ENCODE peak calls at places on chromosomes 11 and 22, in nine cellular contexts. J is testis; A is mesendoderm; S is body of pancreas; Q is tibial nerve; L is colonic mucosa; E is mammary epithelial cell; G is CD8-positive, alpha-beta memory T cell; I is psoas muscle. X is an unnamed sample.

GRCh38 chr22:20393705-20394476 is at the start of gene ZNF74:
- DNase-seq in J (peak), A (peak), S (peak), Q (peak), L (peak), E (peak), G (peak), I (peak), X (peak)

GRCh38 chr11:102760355-102761035 is 19.9 kb downstream of the MMP10 start:
- DNase-seq in J (no peak), A (peak), S (no peak), Q (no peak), L (no peak), E (peak), G (no peak), I (no peak), X (no peak)

GRCh38 chr22:30033137-30033536 is 47.1 kb upstream of the HORMAD2 start:
- DNase-seq in J (no peak), A (no peak), S (no peak), Q (no peak), L (no peak), E (no peak), G (no peak), I (no peak), X (no peak)

GRCh38 chr11:3894128-3894731 is 38.8 kb downstream of the STIM1 start:
- DNase-seq in J (no peak), A (no peak), S (no peak), Q (no peak), L (no peak), E (no peak), G (no peak), I (peak), X (no peak)

GRCh38 chr11:47572715-47573255 is 6.0 kb downstream of the KBTBD4 start:
- DNase-seq in J (no peak), A (no peak), S (no peak), Q (no peak), L (no peak), E (no peak), G (no peak), I (peak), X (no peak)

GRCh38 chr22:26552466-26552865 is 37.5 kb downstream of the TPST2 start:
- DNase-seq in J (no peak), A (no peak), S (no peak), Q (no peak), L (no peak), E (no peak), G (no peak), I (no peak), X (no peak)

GRCh38 chr11:127345819-127346459 is 345.4 kb upstream of the KIRREL3 start:
- DNase-seq in J (peak), A (peak), S (peak), Q (no peak), L (no peak), E (peak), G (no peak), I (no peak), X (peak)

GRCh38 chr11:130131957-130132850 is 27.4 kb upstream of the ST14 start:
- DNase-seq in J (peak), A (peak), S (peak), Q (no peak), L (peak), E (peak), G (peak), I (no peak), X (no peak)

GRCh38 chr11:118618115-118618990 is 10.9 kb downstream of the PHLDB1 start:
- DNase-seq in J (peak), A (no peak), S (no peak), Q (peak), L (peak), E (peak), G (no peak), I (peak), X (peak)

GRCh38 chr11:104164028-104164520 is at the start of gene PDGFD:
- DNase-seq in J (peak), A (peak), S (peak), Q (peak), L (peak), E (peak), G (peak), I (peak), X (no peak)

GRCh38 chr11:69101100-69101791 is 52.5 kb downstream of the TPCN2 start:
- DNase-seq in J (peak), A (peak), S (peak), Q (peak), L (peak), E (peak), G (peak), I (peak), X (peak)

GRCh38 chr11:62217191-62217748 is 8.8 kb downstream of the SCGB2A1 start:
- DNase-seq in J (no peak), A (peak), S (no peak), Q (no peak), L (no peak), E (no peak), G (no peak), I (no peak), X (no peak)

GRCh38 chr11:110409174-110409573 is 20.6 kb upstream of the FDX1 start:
- DNase-seq in J (no peak), A (no peak), S (no peak), Q (no peak), L (no peak), E (peak), G (no peak), I (no peak), X (no peak)

GRCh38 chr22:45923812-45924211 is 53.1 kb downstream of the WNT7B start:
- DNase-seq in J (no peak), A (no peak), S (peak), Q (no peak), L (no peak), E (no peak), G (no peak), I (no peak), X (no peak)

GRCh38 chr11:24082241-24082640 is 414.6 kb upstream of the LUZP2 start:
- DNase-seq in J (no peak), A (no peak), S (no peak), Q (no peak), L (no peak), E (no peak), G (no peak), I (no peak), X (no peak)

GRCh38 chr11:7281083-7281482 is 29.4 kb downstream of the SYT9 start:
- DNase-seq in J (no peak), A (peak), S (no peak), Q (no peak), L (no peak), E (peak), G (no peak), I (no peak), X (no peak)

GRCh38 chr11:47914743-47915142 is 65.6 kb upstream of the PTPRJ start:
- DNase-seq in J (no peak), A (no peak), S (no peak), Q (no peak), L (no peak), E (no peak), G (no peak), I (no peak), X (no peak)

GRCh38 chr11:33996498-33997454 is 54.8 kb upstream of the CAPRIN1 start:
- DNase-seq in J (peak), A (peak), S (peak), Q (peak), L (peak), E (peak), G (peak), I (peak), X (peak)

GRCh38 chr11:124837491-124837856 is 27.8 kb upstream of the ROBO3 start:
- DNase-seq in J (peak), A (peak), S (no peak), Q (no peak), L (peak), E (peak), G (no peak), I (no peak), X (no peak)

GRCh38 chr11:32232516-32232915 is 141.6 kb downstream of the RCN1 start:
- DNase-seq in J (no peak), A (no peak), S (no peak), Q (no peak), L (no peak), E (no peak), G (no peak), I (no peak), X (no peak)

GRCh38 chr11:117983163-117983475 is 3.1 kb upstream of the IL10RA start:
- DNase-seq in J (no peak), A (no peak), S (no peak), Q (no peak), L (peak), E (no peak), G (no peak), I (no peak), X (no peak)

GRCh38 chr22:17633217-17633997 is 4.9 kb upstream of the ATP6V1E1 start:
- DNase-seq in J (no peak), A (peak), S (no peak), Q (no peak), L (no peak), E (peak), G (no peak), I (no peak), X (no peak)

GRCh38 chr11:74681686-74682651 is 49.3 kb downstream of the CHRDL2 start:
- DNase-seq in J (no peak), A (no peak), S (peak), Q (no peak), L (no peak), E (no peak), G (no peak), I (peak), X (no peak)

GRCh38 chr11:1336836-1337646 is 27.6 kb upstream of the TOLLIP start:
- DNase-seq in J (no peak), A (peak), S (peak), Q (no peak), L (peak), E (no peak), G (peak), I (peak), X (no peak)

GRCh38 chr11:116642481-116642880 is 130.3 kb downstream of the BUD13 start:
- DNase-seq in J (no peak), A (no peak), S (no peak), Q (no peak), L (no peak), E (no peak), G (no peak), I (no peak), X (no peak)

GRCh38 chr11:117226388-117227385 is 5.2 kb downstream of the PCSK7 start:
- DNase-seq in J (peak), A (peak), S (peak), Q (no peak), L (no peak), E (peak), G (peak), I (no peak), X (no peak)

GRCh38 chr22:29606320-29606719 is 2.9 kb downstream of the NF2 start:
- DNase-seq in J (no peak), A (peak), S (no peak), Q (no peak), L (no peak), E (no peak), G (no peak), I (no peak), X (no peak)

GRCh38 chr11:70934999-70935768 is 317.2 kb downstream of the SHANK2 start:
- DNase-seq in J (no peak), A (no peak), S (no peak), Q (no peak), L (no peak), E (peak), G (no peak), I (peak), X (no peak)

GRCh38 chr22:19317865-19318264 is 26.3 kb upstream of the CLTCL1 start:
- DNase-seq in J (no peak), A (no peak), S (no peak), Q (no peak), L (no peak), E (no peak), G (no peak), I (no peak), X (no peak)

GRCh38 chr11:18770479-18771125 is 21.0 kb downstream of the PTPN5 start:
- DNase-seq in J (no peak), A (no peak), S (no peak), Q (no peak), L (no peak), E (no peak), G (no peak), I (no peak), X (no peak)

GRCh38 chr11:18766015-18766414 is 25.6 kb downstream of the PTPN5 start:
- DNase-seq in J (no peak), A (no peak), S (no peak), Q (no peak), L (no peak), E (no peak), G (no peak), I (no peak), X (no peak)

GRCh38 chr11:18765554-18765953 is 26.0 kb downstream of the PTPN5 start:
- DNase-seq in J (no peak), A (no peak), S (no peak), Q (no peak), L (no peak), E (peak), G (no peak), I (no peak), X (no peak)

GRCh38 chr11:18769802-18770456 is 21.7 kb downstream of the PTPN5 start:
- DNase-seq in J (no peak), A (peak), S (no peak), Q (no peak), L (peak), E (no peak), G (no peak), I (no peak), X (no peak)

GRCh38 chr11:18768472-18768901 is 23.1 kb downstream of the PTPN5 start:
- DNase-seq in J (no peak), A (no peak), S (no peak), Q (no peak), L (no peak), E (no peak), G (no peak), I (no peak), X (no peak)
- H3K27ac ChIP-seq in J (no peak), A (no peak), S (no peak), Q (no peak), L (no peak), E (no peak), G (no peak), I (no peak), X (no peak)

DNA sequence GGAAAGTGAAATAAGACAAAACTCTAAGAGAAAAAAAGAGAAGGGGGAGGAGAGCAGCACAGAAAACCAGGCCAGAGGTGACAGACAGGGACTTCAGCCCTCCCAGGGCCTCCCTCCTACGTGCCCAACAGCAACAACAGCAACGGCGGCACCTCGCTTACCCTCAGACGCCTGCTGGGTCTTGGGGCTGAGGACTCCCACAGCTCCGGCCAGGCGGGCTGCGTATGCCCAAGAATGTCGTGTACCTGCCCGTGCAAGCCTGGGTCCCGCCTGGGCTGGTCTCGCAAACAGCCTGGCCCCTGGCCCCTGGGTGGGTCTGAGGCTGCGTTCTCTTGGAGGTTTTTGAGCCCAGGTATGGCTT is 30.5 kb downstream of the ARAP1 start:
- DNase-seq in J (peak), A (peak), S (peak), Q (no peak), L (peak), E (no peak), G (peak), I (peak), X (no peak)
- H3K27ac ChIP-seq in J (peak), A (no peak), S (peak), Q (peak), L (peak), E (peak), G (peak), I (peak), X (peak)

GRCh38 chr22:42074153-42074750 is at the start of gene PHETA2:
- DNase-seq in J (no peak), A (peak), S (peak), Q (no peak), L (peak), E (no peak), G (peak), I (peak), X (no peak)

GRCh38 chr22:42074846-42075245 is 798 bp downstream of the PHETA2 start:
- DNase-seq in J (no peak), A (no peak), S (no peak), Q (no peak), L (no peak), E (no peak), G (no peak), I (peak), X (no peak)

GRCh38 chr22:42076764-42077485 is 2.6 kb upstream of the SMDT1 start:
- DNase-seq in J (peak), A (no peak), S (no peak), Q (no peak), L (no peak), E (no peak), G (no peak), I (peak), X (no peak)

GRCh38 chr22:42073568-42074152 is 388 bp upstream of the PHETA2 start:
- DNase-seq in J (no peak), A (no peak), S (no peak), Q (no peak), L (no peak), E (no peak), G (no peak), I (no peak), X (no peak)

DNA sequence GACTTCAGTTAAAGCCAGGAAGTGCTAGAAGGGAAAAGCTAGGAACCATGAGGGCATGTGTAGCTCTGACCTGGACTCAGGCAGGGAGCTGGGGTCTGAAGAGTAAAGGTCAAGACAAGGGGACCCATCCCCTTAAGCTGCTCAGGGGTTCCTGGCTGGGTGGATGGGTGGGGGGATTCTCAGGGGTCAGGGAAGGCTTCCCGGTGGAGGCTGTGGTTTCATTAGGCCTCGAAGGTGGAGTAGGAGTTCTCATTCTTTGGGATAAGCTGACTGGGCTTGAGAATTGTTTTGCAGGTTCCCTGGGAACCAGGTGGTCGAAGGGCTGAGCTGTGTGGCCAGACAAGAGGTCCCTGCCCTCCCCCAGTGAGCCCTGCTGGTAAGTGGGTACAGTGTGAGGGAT is 1.2 kb downstream of the PHETA2 start:
- DNase-seq in J (peak), A (no peak), S (no peak), Q (no peak), L (no peak), E (no peak), G (no peak), I (peak), X (no peak)
- H3K27ac ChIP-seq in J (peak), A (no peak), S (peak), Q (peak), L (peak), E (no peak), G (no peak), I (peak), X (no peak)

DNA sequence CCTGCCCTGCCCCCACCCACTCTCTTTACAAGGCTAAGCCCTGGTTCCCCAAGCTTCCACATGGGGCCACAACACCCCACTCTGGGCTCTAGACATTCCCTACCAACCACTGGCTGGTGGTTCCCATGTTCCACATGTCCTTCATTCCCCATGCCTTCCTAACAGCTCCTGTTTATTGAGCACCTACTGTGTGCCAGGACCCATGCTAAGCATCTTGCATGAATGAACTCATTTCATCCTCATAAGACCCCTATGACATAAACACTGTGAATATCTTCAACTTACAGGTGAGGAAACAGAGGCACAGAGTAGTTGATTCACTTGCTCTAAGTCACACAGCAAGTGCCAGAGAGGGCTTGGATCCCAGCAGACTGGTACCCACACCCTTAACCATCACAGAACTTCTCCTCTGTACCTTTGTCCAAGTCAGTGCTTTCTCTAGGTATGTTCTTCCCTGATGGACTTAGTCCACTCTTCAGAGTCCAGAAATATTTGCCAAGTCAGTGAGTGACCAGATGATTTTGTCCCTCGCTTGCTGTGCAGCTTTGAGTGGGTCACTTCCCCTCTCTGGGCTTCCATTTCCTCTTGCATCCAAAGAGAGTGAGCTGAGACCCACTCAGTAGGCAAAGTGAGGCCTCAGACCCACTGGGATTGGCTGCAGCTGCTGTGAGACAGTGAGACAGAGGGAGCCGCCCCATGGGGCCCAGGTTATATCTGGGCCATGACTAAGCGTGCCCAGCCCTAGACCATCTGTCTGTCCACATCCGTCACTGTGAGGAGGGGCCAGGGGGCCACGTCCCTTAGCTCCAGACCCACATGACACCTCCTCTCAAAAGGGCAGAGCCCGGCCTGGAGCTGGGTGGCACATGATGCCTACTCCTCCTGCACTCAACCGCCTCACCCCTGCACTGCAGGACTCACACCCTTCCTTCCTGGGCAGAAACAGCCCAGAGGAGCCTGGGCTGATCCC is 132.4 kb downstream of the MN1 start:
- DNase-seq in J (peak), A (peak), S (no peak), Q (no peak), L (peak), E (no peak), G (no peak), I (peak), X (no peak)
- H3K27ac ChIP-seq in J (peak), A (no peak), S (peak), Q (no peak), L (no peak), E (no peak), G (no peak), I (peak), X (no peak)

DNA sequence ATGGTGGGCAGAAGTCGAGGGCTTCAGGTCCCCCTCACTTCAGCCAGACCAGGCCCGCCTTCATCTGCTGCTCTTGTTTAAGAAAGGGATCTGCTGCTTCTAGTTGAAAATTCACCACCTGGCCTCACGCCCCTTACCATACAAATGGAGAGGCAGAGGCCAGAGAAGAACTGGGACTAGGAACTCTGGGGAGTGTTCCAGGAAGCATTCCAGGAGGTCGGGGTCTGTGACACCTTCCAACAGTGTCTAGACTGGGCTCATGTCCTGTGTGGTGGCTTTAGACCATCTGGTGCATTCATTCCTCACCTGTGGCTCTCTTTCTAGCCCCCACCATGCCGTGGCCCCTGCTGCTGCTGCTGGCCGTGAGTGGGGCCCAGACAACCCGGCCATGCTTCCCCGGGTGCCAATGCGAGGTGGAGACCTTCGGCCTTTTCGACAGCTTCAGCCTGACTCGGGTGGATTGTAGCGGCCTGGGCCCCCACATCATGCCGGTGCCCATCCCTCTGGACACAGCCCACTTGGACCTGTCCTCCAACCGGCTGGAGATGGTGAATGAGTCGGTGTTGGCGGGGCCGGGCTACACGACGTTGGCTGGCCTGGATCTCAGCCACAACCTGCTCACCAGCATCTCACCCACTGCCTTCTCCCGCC is 12.3 kb downstream of the TSKU start:
- DNase-seq in J (no peak), A (no peak), S (no peak), Q (no peak), L (no peak), E (no peak), G (no peak), I (no peak), X (no peak)
- H3K27ac ChIP-seq in J (peak), A (no peak), S (no peak), Q (no peak), L (no peak), E (no peak), G (no peak), I (no peak), X (no peak)

GRCh38 chr22:39080052-39080762 is 3.1 kb downstream of the APOBEC3G start:
- DNase-seq in J (no peak), A (no peak), S (no peak), Q (no peak), L (no peak), E (no peak), G (peak), I (peak), X (no peak)
- H3K27ac ChIP-seq in J (no peak), A (no peak), S (no peak), Q (no peak), L (no peak), E (no peak), G (peak), I (no peak), X (no peak)

GRCh38 chr11:95268386-95268785 is 37.4 kb upstream of the SESN3 start:
- DNase-seq in J (no peak), A (no peak), S (no peak), Q (no peak), L (no peak), E (no peak), G (no peak), I (no peak), X (no peak)
- H3K27ac ChIP-seq in J (no peak), A (no peak), S (no peak), Q (no peak), L (no peak), E (no peak), G (no peak), I (no peak), X (no peak)

GRCh38 chr11:64123102-64123434 is 42.8 kb downstream of the MACROD1 start:
- DNase-seq in J (peak), A (no peak), S (peak), Q (no peak), L (no peak), E (no peak), G (no peak), I (peak), X (no peak)
- H3K27ac ChIP-seq in J (no peak), A (no peak), S (peak), Q (no peak), L (no peak), E (no peak), G (no peak), I (peak), X (no peak)